ENCODE peak calls at places on chromosomes 12 and 14, in nine cellular contexts. W is AG09309, G is ovary, V is astrocyte of the spinal cord, S is HFF-Myc, E is fibroblast of lung, Y is breast epithelium, D is choroid plexus epithelial cell, M is pancreas. P is an unnamed sample.

GRCh38 chr14:66105819-66106218 is 380.4 kb upstream of the CCDC196 start:
- DNase-seq in D (peak), V (peak), G (no peak), M (no peak), W (peak), E (no peak), S (no peak), Y (no peak), P (no peak)

GRCh38 chr12:120249875-120250795 is 15.4 kb downstream of the PXN start:
- DNase-seq in W (no peak), M (no peak), E (no peak), D (no peak), S (no peak), V (no peak), G (no peak), Y (no peak), P (no peak)

GRCh38 chr12:114709112-114709511 is 25.1 kb upstream of the TBX3 start:
- DNase-seq in V (no peak), D (no peak), M (no peak), G (no peak), Y (no peak), W (no peak), S (no peak), E (no peak), P (no peak)

GRCh38 chr14:79705126-79705894 is 506.0 kb downstream of the DIO2 start:
- DNase-seq in V (no peak), G (no peak), E (no peak), D (no peak), Y (no peak), S (no peak), M (no peak), W (no peak), P (no peak)

GRCh38 chr12:14238224-14238792 is 127.2 kb upstream of the ATF7IP start:
- DNase-seq in Y (no peak), S (no peak), E (peak), V (peak), W (no peak), G (no peak), D (peak), M (no peak), P (no peak)

GRCh38 chr14:32509632-32510187 is 180.6 kb downstream of the AKAP6 start:
- DNase-seq in G (peak), E (peak), W (peak), S (peak), M (no peak), V (peak), Y (no peak), D (peak), P (peak)

GRCh38 chr12:55743131-55743921 is 404 bp downstream of the GDF11 start:
- DNase-seq in D (peak), E (peak), V (peak), Y (peak), M (peak), G (peak), S (no peak), W (no peak), P (no peak)

GRCh38 chr14:24630872-24631477 is 3.0 kb downstream of the GZMB start:
- DNase-seq in M (no peak), D (peak), E (peak), G (no peak), V (no peak), W (peak), Y (no peak), S (no peak), P (no peak)

GRCh38 chr12:26266881-26267280 is 71.5 kb downstream of the SSPN start:
- DNase-seq in E (no peak), M (no peak), V (no peak), D (no peak), S (no peak), G (no peak), Y (no peak), W (no peak), P (no peak)

GRCh38 chr12:26264215-26264838 is 69.0 kb downstream of the SSPN start:
- DNase-seq in S (no peak), D (no peak), Y (no peak), M (no peak), W (no peak), E (peak), G (no peak), V (no peak), P (no peak)

GRCh38 chr12:26269554-26270284 is 74.3 kb downstream of the SSPN start:
- DNase-seq in G (no peak), V (no peak), S (no peak), E (no peak), Y (no peak), D (no peak), M (no peak), W (no peak), P (no peak)

GRCh38 chr12:26268841-26269553 is 73.6 kb downstream of the SSPN start:
- DNase-seq in M (no peak), S (peak), D (no peak), G (no peak), Y (no peak), E (no peak), W (no peak), V (no peak), P (no peak)

GRCh38 chr12:26265606-26266005 is 70.2 kb downstream of the SSPN start:
- DNase-seq in S (no peak), E (no peak), D (no peak), V (no peak), Y (no peak), W (no peak), G (no peak), M (no peak), P (no peak)
- TF ChIP-seq CTCF in S (no peak), E (no peak), D (no peak), V (no peak), Y (no peak), W (no peak), G (no peak), M (no peak), P (no peak)

GRCh38 chr12:52170827-52171226 is 21.0 kb downstream of the KRT80 start:
- DNase-seq in S (no peak), V (no peak), M (no peak), D (no peak), W (no peak), G (peak), E (no peak), Y (no peak), P (no peak)

GRCh38 chr12:52173526-52173925 is 18.3 kb downstream of the KRT80 start:
- DNase-seq in W (no peak), S (no peak), M (no peak), D (no peak), Y (no peak), G (no peak), V (no peak), E (no peak), P (no peak)

GRCh38 chr12:52169886-52170285 is 21.9 kb downstream of the KRT80 start:
- DNase-seq in M (no peak), S (no peak), G (no peak), V (no peak), Y (no peak), D (no peak), E (no peak), W (no peak), P (no peak)

GRCh38 chr12:52172956-52173355 is 18.9 kb downstream of the KRT80 start:
- DNase-seq in Y (no peak), M (no peak), G (no peak), D (no peak), V (no peak), W (no peak), S (no peak), E (no peak), P (no peak)

DNA sequence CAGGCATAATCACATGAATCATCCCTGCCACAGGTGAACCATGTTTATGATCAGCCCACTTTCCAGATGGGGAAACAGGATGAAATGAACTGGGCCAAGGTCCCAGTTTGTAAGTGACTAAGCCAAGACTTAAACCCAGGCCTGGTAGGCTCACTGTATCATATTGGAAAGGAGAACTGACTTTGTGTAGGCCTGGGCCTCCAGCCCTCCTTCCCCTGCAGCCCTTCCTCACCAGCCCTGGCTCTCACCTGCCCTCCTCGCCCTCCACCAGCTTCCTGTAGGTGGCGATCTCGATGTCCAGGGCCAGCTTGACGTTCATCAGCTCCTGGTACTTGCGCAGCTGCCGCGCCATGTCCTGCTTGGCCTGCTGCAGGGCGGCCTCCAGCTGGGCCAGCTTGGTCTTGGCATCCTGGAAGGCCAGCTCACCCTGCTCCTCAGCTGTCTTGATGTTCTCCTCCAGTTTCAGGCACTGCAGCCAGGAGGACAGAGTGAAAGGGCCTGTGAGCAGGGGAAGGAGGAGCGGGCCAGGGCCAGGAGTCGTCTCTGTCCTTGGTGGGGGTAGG is 19.8 kb downstream of the KRT80 start:
- DNase-seq in E (no peak), Y (no peak), D (no peak), V (no peak), S (no peak), G (no peak), W (no peak), M (peak), P (no peak)
- TF ChIP-seq CTCF in E (peak), Y (peak), D (peak), V (peak), S (peak), G (no peak), W (peak), M (peak), P (peak)

DNA sequence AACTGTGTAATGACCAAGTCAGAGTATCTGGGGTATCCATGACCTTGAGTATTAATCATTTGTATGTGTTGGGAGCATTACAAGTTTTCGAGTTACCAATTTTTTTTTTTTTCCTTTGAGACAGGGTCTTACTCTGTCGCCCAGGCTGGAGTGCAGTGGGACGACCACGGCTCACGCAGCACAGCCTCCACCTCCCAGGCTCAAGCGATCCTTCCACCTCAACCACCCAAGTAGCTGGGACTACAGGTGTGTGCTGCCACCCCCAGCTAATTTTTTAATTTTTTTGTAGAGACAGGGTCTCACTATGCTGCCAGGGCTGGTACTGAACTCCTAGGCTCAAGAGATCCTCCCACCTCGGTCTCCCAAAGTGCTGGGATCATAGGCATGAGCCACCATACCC is 19.7 kb downstream of the SSH1 start:
- DNase-seq in E (no peak), M (no peak), W (no peak), G (no peak), S (no peak), V (no peak), Y (no peak), D (no peak), P (no peak)
- TF ChIP-seq CTCF in E (no peak), M (no peak), W (no peak), G (no peak), S (no peak), V (no peak), Y (no peak), D (no peak), P (no peak)

DNA sequence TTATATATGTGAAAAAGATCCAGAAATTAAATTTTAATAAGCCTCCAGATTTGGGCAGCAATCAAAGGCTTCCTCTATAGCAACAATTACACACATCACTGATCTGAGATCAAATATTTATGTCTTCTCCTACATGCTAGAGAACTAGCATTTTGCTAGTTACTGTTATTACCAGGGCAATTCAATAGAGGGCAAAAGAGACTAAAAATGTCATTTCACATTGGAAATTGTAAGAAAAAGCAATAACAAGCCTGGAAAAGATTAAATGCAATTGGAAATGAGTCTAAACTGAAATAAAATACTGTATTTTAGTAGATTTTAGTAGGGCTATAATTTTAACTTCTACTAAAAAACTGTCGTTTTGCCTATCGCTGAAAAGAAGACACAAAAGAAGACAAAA is 32.6 kb upstream of the ANO6 start:
- DNase-seq in Y (no peak), W (no peak), G (no peak), D (peak), E (peak), V (peak), M (no peak), S (no peak), P (no peak)
- TF ChIP-seq CTCF in Y (peak), W (peak), G (peak), D (peak), E (peak), V (peak), M (no peak), S (peak), P (peak)

DNA sequence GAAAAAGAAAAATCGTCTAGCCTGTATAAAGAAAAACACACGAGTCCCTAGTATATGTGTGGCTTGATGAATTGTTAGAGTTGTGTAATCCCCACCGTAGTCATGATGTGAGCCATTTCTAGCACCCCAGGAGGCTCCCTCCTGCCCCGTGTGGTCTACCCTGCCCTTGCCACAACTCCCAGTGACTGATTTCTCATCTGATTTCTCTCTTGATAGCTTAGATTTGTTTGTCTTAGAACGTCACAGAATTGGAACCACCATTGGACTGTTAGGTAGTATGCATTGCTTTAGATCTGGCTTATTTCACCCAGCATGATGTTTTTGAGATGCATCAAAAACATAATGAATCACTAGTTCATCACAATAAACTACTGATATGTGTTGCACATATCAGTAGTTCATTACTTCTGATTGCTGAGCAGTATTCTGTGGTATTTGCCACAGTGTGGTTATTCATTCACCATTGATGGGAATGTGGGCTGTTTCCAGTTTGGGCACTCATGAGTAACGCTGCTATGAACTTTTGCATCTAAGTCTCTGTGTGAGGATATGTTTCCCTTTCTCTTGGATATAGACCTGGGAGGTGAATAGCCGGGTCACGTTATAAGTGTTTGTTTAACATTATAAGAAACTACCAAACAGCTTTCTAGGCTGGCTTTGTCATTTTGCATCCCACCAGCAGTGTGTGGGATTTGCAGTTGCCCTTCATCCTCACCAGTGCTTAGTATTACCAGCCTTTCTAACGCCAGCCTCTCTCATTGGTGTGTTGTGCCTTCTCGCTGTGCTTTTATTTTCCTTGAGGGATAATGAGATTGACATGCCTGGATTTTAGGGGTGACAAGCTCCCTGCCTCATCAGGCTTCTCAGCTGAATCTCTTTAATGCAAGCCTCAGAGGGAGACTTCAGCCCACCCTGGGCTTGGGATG is 31.9 kb upstream of the NCOR2 start:
- DNase-seq in Y (no peak), G (no peak), D (peak), M (no peak), S (no peak), V (peak), W (peak), E (peak), P (no peak)
- TF ChIP-seq CTCF in Y (no peak), G (no peak), D (peak), M (no peak), S (no peak), V (peak), W (peak), E (peak), P (no peak)